ENCODE peak calls at places on chromosomes 2 and 18, in five cellular contexts. W, X, O, N and U are unnamed samples.
A peak's percentile ranks its signal among the peaks of the same experiment; 100 is the strongest.

GRCh38 chr2:151999058-151999457 is 99.8 kb downstream of the CACNB4 start:
- DNase-seq in W (peak; percentile 61), X (peak; percentile 22), O (peak; percentile 32), N (no peak), U (peak; percentile 14)

GRCh38 chr18:35045121-35045520 is 3.9 kb downstream of the MAPRE2 start:
- DNase-seq in W (no peak), X (no peak), O (no peak), N (no peak), U (no peak)

GRCh38 chr2:237685408-237685807 is 58.0 kb downstream of the LRRFIP1 start:
- DNase-seq in W (no peak), X (no peak), O (no peak), N (no peak), U (no peak)

GRCh38 chr18:36856815-36857214 is 27.9 kb downstream of the KIAA1328 start:
- DNase-seq in W (no peak), X (no peak), O (no peak), N (no peak), U (no peak)

GRCh38 chr18:23141022-23141999 is 6.0 kb downstream of the CABLES1 start:
- DNase-seq in W (no peak), X (no peak), O (no peak), N (peak; percentile 82), U (no peak)

GRCh38 chr2:136328396-136328795 is 210.4 kb upstream of the CXCR4 start:
- DNase-seq in W (no peak), X (no peak), O (no peak), N (no peak), U (no peak)

GRCh38 chr18:22253156-22253555 is 83.8 kb downstream of the GATA6 start:
- DNase-seq in W (no peak), X (no peak), O (no peak), N (no peak), U (no peak)

GRCh38 chr2:100793982-100794381 is 26.0 kb upstream of the NPAS2 start:
- DNase-seq in W (no peak), X (no peak), O (no peak), N (no peak), U (no peak)

GRCh38 chr2:236507393-236508085 is 62.1 kb upstream of the ACKR3 start:
- DNase-seq in W (peak; percentile 32), X (peak; percentile 53), O (peak; percentile 35), N (no peak), U (peak; percentile 68)

GRCh38 chr2:241808051-241808450 is 942 bp upstream of the NEU4 start:
- DNase-seq in W (no peak), X (no peak), O (no peak), N (no peak), U (no peak)

GRCh38 chr2:38248246-38248645 is 128.8 kb downstream of the ATL2 start:
- DNase-seq in W (no peak), X (no peak), O (no peak), N (no peak), U (no peak)

GRCh38 chr2:75276093-75277055 is 77.1 kb upstream of the TACR1 start:
- DNase-seq in W (peak; percentile 41), X (no peak), O (no peak), N (no peak), U (no peak)

GRCh38 chr18:28855524-28855923 is 678.6 kb upstream of the CDH2 start:
- DNase-seq in W (no peak), X (no peak), O (no peak), N (no peak), U (no peak)

GRCh38 chr2:170887496-170888265 is 41.4 kb upstream of the GORASP2 start:
- DNase-seq in W (no peak), X (no peak), O (no peak), N (no peak), U (no peak)

GRCh38 chr18:21557607-21558253 is 42.8 kb downstream of the ESCO1 start:
- DNase-seq in W (no peak), X (no peak), O (no peak), N (no peak), U (no peak)

GRCh38 chr18:36708366-36708765 is 120.4 kb downstream of the TPGS2 start:
- DNase-seq in W (no peak), X (no peak), O (no peak), N (no peak), U (no peak)

GRCh38 chr2:201680743-201681142 is 17.7 kb downstream of the MPP4 start:
- DNase-seq in W (no peak), X (no peak), O (peak; percentile 5), N (no peak), U (no peak)

GRCh38 chr2:165868211-165868610 is 74.2 kb upstream of the GALNT3 start:
- DNase-seq in W (no peak), X (no peak), O (no peak), N (no peak), U (no peak)

GRCh38 chr2:134320930-134321329 is 67.1 kb downstream of the MGAT5 start:
- DNase-seq in W (no peak), X (peak; percentile 26), O (no peak), N (no peak), U (peak; percentile 5)

GRCh38 chr2:39094717-39095363 is 26.0 kb downstream of the SOS1 start:
- DNase-seq in W (peak; percentile 38), X (no peak), O (no peak), N (no peak), U (no peak)

GRCh38 chr2:1140389-1141003 is 189.8 kb downstream of the SNTG2 start:
- DNase-seq in W (peak; percentile 50), X (peak; percentile 30), O (peak; percentile 56), N (no peak), U (peak; percentile 41)

GRCh38 chr2:74087696-74088095 is 60.0 kb downstream of the BOLA3 start:
- DNase-seq in W (no peak), X (no peak), O (no peak), N (no peak), U (no peak)